ENCODE peak calls at places on chromosome 14, in four cellular contexts. G, J, I and S are unnamed samples.

GRCh38 chr14:73173092-73173735 is 36.9 kb downstream of the PSEN1 start:
- DNase-seq in G (peak), J (peak), I (peak), S (peak)

GRCh38 chr14:101665478-101666078 is 95.9 kb upstream of the PPP2R5C start:
- DNase-seq in G (peak), J (peak), I (peak), S (peak)

GRCh38 chr14:102155150-102155549 is 15.5 kb downstream of the WDR20 start:
- DNase-seq in G (no peak), J (peak), I (peak), S (no peak)

GRCh38 chr14:69571449-69571878 is 3.2 kb downstream of the CCDC177 start:
- DNase-seq in G (no peak), J (peak), I (no peak), S (no peak)

GRCh38 chr14:79837699-79838098 is 373.6 kb downstream of the DIO2 start:
- DNase-seq in G (no peak), J (no peak), I (no peak), S (no peak)

GRCh38 chr14:85088231-85088630 is 441.7 kb upstream of the FLRT2 start:
- DNase-seq in G (peak), J (peak), I (no peak), S (no peak)

GRCh38 chr14:54002653-54003052 is 46.0 kb upstream of the BMP4 start:
- DNase-seq in G (no peak), J (peak), I (no peak), S (no peak)

GRCh38 chr14:21191261-21191808 is 35.5 kb upstream of the OR5AU1 start:
- DNase-seq in G (no peak), J (no peak), I (no peak), S (no peak)

DNA sequence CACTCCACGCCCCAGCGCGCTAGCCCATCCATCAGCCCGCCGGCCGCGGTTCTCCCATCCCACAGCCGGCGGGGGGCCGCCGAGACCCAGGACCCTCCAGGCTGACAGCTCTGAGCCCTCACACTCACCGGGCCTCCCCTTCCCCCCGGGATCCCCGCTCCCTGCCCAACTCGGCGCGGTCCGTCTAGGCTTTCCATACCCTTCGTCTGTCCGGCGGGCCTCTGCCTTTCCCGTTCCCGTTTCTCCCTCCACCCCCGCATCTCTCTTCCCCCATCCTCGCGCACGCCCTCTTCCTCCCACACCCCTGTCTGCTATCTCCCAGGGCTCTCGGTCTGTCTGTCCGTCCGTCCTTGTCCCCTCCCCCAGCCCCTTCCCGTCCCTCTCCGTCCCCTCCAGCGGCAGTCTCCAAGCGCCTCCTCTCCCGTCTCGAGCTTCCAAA is 719 bp downstream of the ZFHX2 start:
- DNase-seq in G (no peak), J (peak), I (peak), S (no peak)
- TF ChIP-seq EZH2 in G (no peak), J (no peak), I (no peak), S (no peak)

GRCh38 chr14:60639677-60640076 is 9.6 kb downstream of the SIX1 start:
- DNase-seq in G (no peak), J (no peak), I (no peak), S (no peak)
- TF ChIP-seq EZH2 in G (no peak), J (no peak), I (no peak), S (no peak)

GRCh38 chr14:99790201-99790977 is 2.8 kb upstream of the EML1 start:
- DNase-seq in G (no peak), J (no peak), I (no peak), S (no peak)

GRCh38 chr14:99790978-99791376 is 2.2 kb upstream of the EML1 start:
- DNase-seq in G (no peak), J (no peak), I (no peak), S (no peak)

GRCh38 chr14:99793213-99794155 is at the start of gene EML1:
- DNase-seq in G (peak), J (peak), I (peak), S (peak)

GRCh38 chr14:99792551-99793212 is 531 bp upstream of the EML1 start:
- DNase-seq in G (no peak), J (peak), I (peak), S (peak)

GRCh38 chr14:99791476-99792283 is 1.5 kb upstream of the EML1 start:
- DNase-seq in G (no peak), J (no peak), I (no peak), S (no peak)
- TF ChIP-seq EZH2 in G (no peak), J (no peak), I (no peak), S (no peak)

GRCh38 chr14:60653388-60653690 is 4.1 kb upstream of the SIX1 start:
- DNase-seq in G (no peak), J (no peak), I (peak), S (no peak)
- TF ChIP-seq EZH2 in G (no peak), J (no peak), I (no peak), S (no peak)

GRCh38 chr14:104116544-104117340 is 21.6 kb upstream of the KIF26A start:
- DNase-seq in G (peak), J (no peak), I (peak), S (no peak)
- TF ChIP-seq EZH2 in G (no peak), J (no peak), I (no peak), S (no peak)